ENCODE peak calls at places on chromosome 20, in five cellular contexts. F is mammary epithelial cell, I is Karpas-422, X is astrocyte, R is DND-41. J is an unnamed sample.
A peak's percentile ranks its signal among the peaks of the same experiment; 100 is the strongest.

GRCh38 chr20:47126374-47126705 is 230.2 kb downstream of the ZMYND8 start:
- DNase-seq in R (no peak), F (no peak), I (no peak), X (no peak), J (no peak)

GRCh38 chr20:63064745-63065711 is 58.3 kb upstream of the BHLHE23 start:
- DNase-seq in I (no peak), X (no peak), F (no peak), R (no peak), J (peak; percentile 47)

GRCh38 chr20:19758888-19759331 is 852 bp downstream of the RIN2 start:
- DNase-seq in I (peak; percentile 47), F (peak; percentile 21), R (no peak), X (peak; percentile 16), J (peak; percentile 82)

GRCh38 chr20:32062776-32063170 is 10.7 kb downstream of the HCK start:
- DNase-seq in I (peak; percentile 55), X (no peak), F (no peak), R (no peak), J (no peak)

GRCh38 chr20:2292711-2293110 is 3.1 kb upstream of the TGM3 start:
- DNase-seq in R (no peak), X (no peak), F (no peak), I (no peak), J (no peak)

GRCh38 chr20:23245553-23246128 is 105.0 kb upstream of the NXT1 start:
- DNase-seq in F (peak; percentile 13), R (peak; percentile 62), X (no peak), I (peak; percentile 89), J (no peak)

GRCh38 chr20:56637576-56637975 is 8.5 kb downstream of the TFAP2C start:
- DNase-seq in R (no peak), X (no peak), I (no peak), F (no peak), J (no peak)

GRCh38 chr20:48776306-48776705 is 51.5 kb downstream of the PREX1 start:
- DNase-seq in R (no peak), X (peak; percentile 76), I (no peak), F (peak; percentile 7), J (peak; percentile 90)

GRCh38 chr20:48047453-48047852 is 262.2 kb upstream of the SULF2 start:
- DNase-seq in X (no peak), F (peak; percentile 16), I (no peak), R (no peak), J (no peak)

GRCh38 chr20:41509801-41510200 is 108.4 kb downstream of the CHD6 start:
- DNase-seq in I (no peak), F (no peak), X (peak; percentile 16), R (no peak), J (peak; percentile 38)

GRCh38 chr20:5834436-5835005 is 84.3 kb downstream of the SHLD1 start:
- DNase-seq in R (no peak), I (no peak), F (no peak), X (no peak), J (no peak)

GRCh38 chr20:17059465-17059864 is 167.4 kb upstream of the PCSK2 start:
- DNase-seq in F (no peak), R (no peak), I (no peak), X (peak; percentile 35), J (no peak)

GRCh38 chr20:1225263-1225728 is 548 bp upstream of the RAD21L1 start:
- DNase-seq in R (no peak), I (no peak), F (no peak), X (no peak), J (no peak)

GRCh38 chr20:53734006-53734688 is 140.5 kb upstream of the ZNF217 start:
- DNase-seq in I (no peak), F (no peak), R (no peak), X (no peak), J (no peak)
- H2AFZ ChIP-seq in I (no peak overlapping the region), F (peak overlapping the region; percentile 4), R (no peak overlapping the region), X (peak overlapping the region; percentile 5), J (no peak overlapping the region)

DNA sequence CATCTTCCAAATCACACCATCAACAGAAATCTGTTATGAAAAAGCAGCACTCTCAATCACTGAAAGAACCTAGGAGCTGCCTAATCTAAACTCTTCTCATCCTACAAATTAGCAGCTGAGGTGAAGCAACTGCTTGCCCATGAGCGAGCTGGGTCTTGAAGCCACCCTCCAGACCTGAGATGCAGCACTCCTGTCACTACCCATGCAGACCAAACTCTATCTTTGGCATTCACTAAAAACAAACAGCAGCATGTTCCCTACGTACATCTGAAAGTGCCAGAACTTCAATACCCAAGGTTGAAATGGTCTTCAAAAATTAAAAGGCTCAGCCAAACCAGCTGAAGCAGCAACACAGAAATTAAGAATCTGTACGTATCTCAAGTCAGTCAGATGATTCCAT is 14.3 kb downstream of the ADNP start:
- DNase-seq in F (no peak), R (no peak), X (no peak), I (no peak), J (no peak)
- H3K4me1 ChIP-seq in F (peaks cover 48% of the 10 kb centered on the region), R (peaks cover 4% of the 10 kb centered on the region), X (peaks cover 31% of the 10 kb centered on the region), I (peaks cover 98% of the 10 kb centered on the region), J (peaks cover 67% of the 10 kb centered on the region)

GRCh38 chr20:50468378-50468798 is 41.8 kb upstream of the PTPN1 start:
- DNase-seq in R (no peak), X (no peak), I (no peak), F (no peak), J (no peak)
- H2AFZ ChIP-seq in R (no peak overlapping the region), X (peak overlapping the region; percentile 32), I (no peak overlapping the region), F (no peak overlapping the region), J (peak overlapping the region; percentile 42)

DNA sequence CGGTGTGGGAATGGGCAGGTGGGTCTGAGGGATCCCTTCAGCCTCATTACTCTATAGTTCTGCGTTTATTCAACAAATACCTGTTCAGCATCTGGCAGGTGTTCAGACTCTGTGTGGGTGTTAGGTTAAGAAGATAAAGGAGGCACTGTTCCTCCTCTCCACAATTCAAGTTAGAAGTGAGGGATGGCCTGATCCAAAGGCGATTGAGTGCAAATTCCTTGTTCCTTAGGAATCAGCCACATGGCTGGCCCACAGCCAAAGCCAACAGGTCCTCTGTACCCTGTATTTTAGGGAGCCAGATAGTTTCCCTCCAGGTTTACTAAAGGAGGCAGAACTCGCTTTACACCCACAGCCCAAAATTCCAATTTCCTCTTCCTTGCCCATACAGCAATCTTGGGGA is 5.0 kb upstream of the CD40 start:
- DNase-seq in F (peak; percentile 53), R (no peak), I (no peak), X (no peak), J (no peak)
- H3K4me1 ChIP-seq in F (peaks cover 18% of the 10 kb centered on the region), R (no peaks in the 10 kb centered on the region), I (peaks cover 28% of the 10 kb centered on the region), X (peaks cover 7% of the 10 kb centered on the region), J (peaks cover 5% of the 10 kb centered on the region)

GRCh38 chr20:34791289-34792020 is 34.0 kb downstream of the NCOA6 start:
- DNase-seq in R (no peak), I (no peak), F (no peak), X (peak; percentile 28), J (no peak)

GRCh38 chr20:34792687-34793363 is 32.6 kb downstream of the NCOA6 start:
- DNase-seq in I (no peak), R (no peak), X (no peak), F (no peak), J (no peak)

GRCh38 chr20:34797012-34797720 is 28.3 kb downstream of the NCOA6 start:
- DNase-seq in R (no peak), X (no peak), I (no peak), F (no peak), J (no peak)

GRCh38 chr20:34798328-34798727 is 27.1 kb downstream of the NCOA6 start:
- DNase-seq in R (no peak), F (no peak), X (no peak), I (no peak), J (no peak)

DNA sequence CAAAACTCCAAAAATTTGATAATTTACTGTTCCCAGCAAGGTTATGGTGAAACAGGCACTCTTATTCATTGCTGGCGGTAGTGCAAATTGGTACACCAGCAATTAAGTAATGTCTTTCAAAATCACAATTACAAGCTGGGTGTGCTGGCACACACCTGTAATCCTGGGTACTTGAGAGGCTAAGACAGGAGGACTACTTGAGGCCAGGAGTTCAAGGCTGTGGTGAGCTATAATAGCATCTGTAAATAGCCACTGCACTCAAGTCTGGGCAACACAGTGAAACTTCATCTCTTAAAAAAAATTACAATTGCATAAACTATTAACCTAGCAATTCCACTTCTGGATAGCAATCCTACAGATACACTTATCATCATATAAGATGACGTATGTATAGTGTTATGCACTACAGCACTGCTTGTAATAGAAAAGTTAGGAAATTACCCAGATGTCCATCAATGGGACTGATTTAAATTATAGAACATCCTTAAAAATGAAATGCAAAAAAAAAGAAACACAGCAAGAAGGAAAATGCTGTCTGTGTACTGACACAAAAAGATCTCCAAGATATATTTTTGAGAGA is 31.4 kb downstream of the NCOA6 start:
- DNase-seq in R (no peak), X (no peak), I (no peak), F (no peak), J (no peak)
- H2AFZ ChIP-seq in R (no peak overlapping the region), X (no peak overlapping the region), I (no peak overlapping the region), F (no peak overlapping the region), J (no peak overlapping the region)

GRCh38 chr20:10667560-10668167 is 6.1 kb downstream of the JAG1 start:
- DNase-seq in F (peak; percentile 76), X (no peak), R (no peak), I (no peak), J (no peak)

GRCh38 chr20:10667077-10667401 is 6.8 kb downstream of the JAG1 start:
- DNase-seq in X (peak; percentile 62), I (no peak), F (peak; percentile 73), R (no peak), J (peak; percentile 67)

GRCh38 chr20:10669843-10670446 is 3.9 kb downstream of the JAG1 start:
- DNase-seq in I (no peak), F (no peak), R (no peak), X (no peak), J (peak; percentile 63)

GRCh38 chr20:10670521-10671220 is 3.1 kb downstream of the JAG1 start:
- DNase-seq in I (peak; percentile 66), R (no peak), X (no peak), F (no peak), J (peak; percentile 86)

DNA sequence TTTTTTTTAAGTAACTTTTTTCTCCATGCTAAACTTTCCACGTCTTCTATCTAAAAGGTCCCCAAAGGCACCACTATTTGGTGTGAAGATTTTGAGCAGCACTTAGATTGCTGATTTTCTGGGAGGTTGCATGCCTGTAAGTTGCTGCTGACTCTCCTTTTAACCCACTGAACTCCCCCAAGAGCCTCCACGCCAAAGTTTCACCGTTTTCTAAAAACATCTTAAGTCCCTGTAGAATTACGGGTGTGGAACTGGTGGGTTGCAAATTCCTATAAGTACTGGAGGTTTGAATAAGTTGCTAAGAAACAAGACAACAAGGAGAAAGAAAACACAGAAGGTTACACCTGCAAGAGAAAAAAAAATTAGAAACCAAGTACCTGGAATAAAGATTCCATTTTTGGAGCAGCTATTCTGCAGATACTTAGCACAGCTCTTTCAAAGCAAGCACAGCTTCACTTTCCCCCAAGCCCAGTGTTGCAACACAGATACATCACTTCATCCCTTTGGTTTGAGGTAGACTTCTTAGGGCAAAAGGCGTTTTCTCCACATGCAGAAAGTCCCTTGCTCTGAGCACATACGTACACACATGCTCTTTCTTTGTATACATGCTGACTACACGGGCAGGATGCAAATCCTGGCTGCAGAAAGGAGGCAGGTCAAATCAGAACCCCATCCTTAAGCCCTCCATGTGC is 5.0 kb downstream of the JAG1 start:
- DNase-seq in X (no peak), R (no peak), F (no peak), I (peak; percentile 44), J (peak; percentile 62)
- H3K4me1 ChIP-seq in X (peaks cover 55% of the 10 kb centered on the region), R (no peaks in the 10 kb centered on the region), F (peaks cover 63% of the 10 kb centered on the region), I (peaks cover 53% of the 10 kb centered on the region), J (peaks cover 45% of the 10 kb centered on the region)

GRCh38 chr20:44683263-44684046 is 31.7 kb upstream of the CCN5 start:
- DNase-seq in X (no peak), R (peak; percentile 86), F (peak; percentile 58), I (peak; percentile 85), J (peak; percentile 83)
- H2AFZ ChIP-seq in X (no peak overlapping the region), R (no peak overlapping the region), F (no peak overlapping the region), I (no peak overlapping the region), J (no peak overlapping the region)

GRCh38 chr20:35059110-35059509 is 33.5 kb downstream of the TRPC4AP start:
- DNase-seq in F (no peak), X (no peak), I (no peak), R (no peak), J (no peak)
- H3K4me1 ChIP-seq in F (no peaks in the 10 kb centered on the region), X (no peaks in the 10 kb centered on the region), I (peaks cover 4% of the 10 kb centered on the region), R (no peaks in the 10 kb centered on the region), J (peaks cover 15% of the 10 kb centered on the region)